ENCODE peak calls at places on chromosomes 2 and 18, in eight cellular contexts. O, K, W, P, J, Z, U and N are unnamed samples.

GRCh38 chr2:232634319-232635150 is 1.1 kb downstream of the EFHD1 start:
- DNase-seq in P (peak; percentile 64), J (no peak), O (no peak), U (no peak), Z (no peak), K (no peak), W (peak; percentile 57), N (no peak)

GRCh38 chr18:8045890-8046289 is 478.8 kb downstream of the PTPRM start:
- DNase-seq in U (no peak), Z (no peak), J (peak; percentile 10), P (no peak), O (no peak), K (no peak), W (no peak), N (no peak)

GRCh38 chr2:171225302-171225980 is 64.7 kb upstream of the TLK1 start:
- DNase-seq in O (peak; percentile 27), W (no peak), K (peak; percentile 35), P (no peak), J (peak; percentile 95), U (no peak), Z (peak; percentile 38), N (no peak)

GRCh38 chr2:240384711-240385450 is 50.6 kb upstream of the GPC1 start:
- DNase-seq in P (peak; percentile 38), O (no peak), K (no peak), W (peak; percentile 19), Z (no peak), U (peak; percentile 34), J (peak; percentile 24), N (no peak)

GRCh38 chr2:188811522-188811921 is 162.7 kb upstream of the COL3A1 start:
- DNase-seq in P (no peak), K (no peak), Z (no peak), W (no peak), U (no peak), J (peak; percentile 75), O (no peak), N (no peak)

GRCh38 chr2:230269715-230270114 is 44.2 kb downstream of the SP140 start:
- DNase-seq in K (no peak), J (no peak), Z (no peak), U (no peak), P (no peak), O (no peak), W (no peak), N (no peak)

GRCh38 chr18:48749768-48750167 is 201.0 kb downstream of the SMAD7 start:
- DNase-seq in Z (peak; percentile 75), J (peak; percentile 92), K (no peak), O (no peak), U (no peak), P (peak; percentile 84), W (peak; percentile 84), N (no peak)

GRCh38 chr2:86062043-86062442 is 43.6 kb downstream of the POLR1A start:
- DNase-seq in O (peak; percentile 53), P (no peak), J (peak; percentile 58), Z (peak; percentile 49), K (no peak), W (no peak), U (no peak), N (no peak)

GRCh38 chr18:64710105-64710861 is 561.4 kb upstream of the LINC00305 start:
- DNase-seq in W (no peak), Z (no peak), P (no peak), U (no peak), K (no peak), O (no peak), J (no peak), N (no peak)

GRCh38 chr18:58037163-58037562 is 6.9 kb upstream of the NEDD4L start:
- DNase-seq in W (no peak), P (no peak), J (no peak), K (no peak), O (no peak), U (no peak), Z (no peak), N (no peak)

GRCh38 chr2:131022731-131023130 is 70.5 kb downstream of the FAM168B start:
- DNase-seq in W (no peak), Z (no peak), K (no peak), U (no peak), J (peak; percentile 56), P (no peak), O (no peak), N (no peak)

GRCh38 chr2:101745711-101746694 is 48.5 kb downstream of the MAP4K4 start:
- DNase-seq in U (no peak), J (peak; percentile 87), O (no peak), W (no peak), Z (peak; percentile 47), P (no peak), K (peak; percentile 49), N (no peak)

GRCh38 chr18:43671431-43671830 is 394.1 kb upstream of the SYT4 start:
- DNase-seq in Z (no peak), P (no peak), J (no peak), K (no peak), U (no peak), O (no peak), W (no peak), N (no peak)

GRCh38 chr2:19434413-19434812 is 76.0 kb upstream of the OSR1 start:
- DNase-seq in K (no peak), Z (no peak), W (no peak), U (no peak), P (no peak), O (no peak), J (no peak), N (no peak)

GRCh38 chr18:5630057-5630765 is 86.4 kb upstream of the EPB41L3 start:
- DNase-seq in K (no peak), Z (peak; percentile 66), O (no peak), J (peak; percentile 68), P (peak; percentile 79), W (peak; percentile 85), U (peak; percentile 85), N (no peak)

GRCh38 chr2:122022531-122022930 is 267.1 kb downstream of the TSN start:
- DNase-seq in W (no peak), J (no peak), P (no peak), K (no peak), U (no peak), Z (no peak), O (no peak), N (no peak)

GRCh38 chr2:112055833-112056625 is 960 bp downstream of the TMEM87B start:
- DNase-seq in J (peak; percentile 95), O (peak; percentile 66), K (no peak), W (peak; percentile 80), P (peak; percentile 73), U (peak; percentile 70), Z (peak; percentile 58), N (peak; percentile 39)